ENCODE peak calls at places on chromosomes 5 and 9, in five cellular contexts. S, U, X, F and D are unnamed samples.

GRCh38 chr5:40106847-40107246 is 572.9 kb upstream of the PTGER4 start:
- DNase-seq in S (no peak), U (no peak), X (no peak), F (no peak), D (no peak)

GRCh38 chr9:114372971-114373591 is 14.7 kb downstream of the AKNA start:
- DNase-seq in S (no peak), U (peak), X (peak), F (peak), D (no peak)

GRCh38 chr5:37063739-37064138 is 185.4 kb downstream of the CPLANE1 start:
- DNase-seq in S (no peak), U (no peak), X (no peak), F (no peak), D (no peak)

GRCh38 chr5:115857621-115858349 is 16.1 kb downstream of the AP3S1 start:
- DNase-seq in S (peak), U (no peak), X (no peak), F (no peak), D (no peak)

GRCh38 chr9:33473643-33474352 is at the start of gene NOL6:
- DNase-seq in S (peak), U (peak), X (peak), F (peak), D (peak)

GRCh38 chr9:114304416-114305188 is 18.3 kb upstream of the ORM1 start:
- DNase-seq in S (no peak), U (peak), X (peak), F (no peak), D (no peak)

GRCh38 chr5:151463137-151464029 is 16.0 kb downstream of the SLC36A1 start:
- DNase-seq in S (no peak), U (no peak), X (no peak), F (no peak), D (peak)

GRCh38 chr5:122076023-122076422 is 2.0 kb downstream of the LOX start:
- DNase-seq in S (no peak), U (no peak), X (no peak), F (no peak), D (no peak)

GRCh38 chr5:74767579-74767913 is 497 bp downstream of the NSA2 start:
- DNase-seq in S (peak), U (no peak), X (no peak), F (peak), D (peak)

GRCh38 chr9:136808075-136808780 is 480 bp downstream of the RABL6 start:
- DNase-seq in S (no peak), U (peak), X (peak), F (peak), D (peak)

GRCh38 chr5:7396169-7397004 is 449 bp downstream of the ADCY2 start:
- DNase-seq in S (no peak), U (no peak), X (no peak), F (peak), D (no peak)

GRCh38 chr5:124677376-124677998 is 69.0 kb downstream of the ZNF608 start:
- DNase-seq in S (peak), U (no peak), X (no peak), F (peak), D (no peak)

GRCh38 chr5:91938441-91938840 is 555.3 kb upstream of the ARRDC3 start:
- DNase-seq in S (no peak), U (no peak), X (no peak), F (no peak), D (no peak)

GRCh38 chr9:126673689-126674364 is 60.1 kb downstream of the LMX1B start:
- DNase-seq in S (peak), U (no peak), X (no peak), F (no peak), D (no peak)

GRCh38 chr5:38896760-38897159 is 50.9 kb downstream of the OSMR start:
- DNase-seq in S (no peak), U (no peak), X (no peak), F (no peak), D (no peak)

GRCh38 chr5:128358826-128359225 is 179.2 kb downstream of the FBN2 start:
- DNase-seq in S (peak), U (no peak), X (no peak), F (no peak), D (no peak)

GRCh38 chr5:140855772-140856674 is at the start of gene PCDHA10:
- DNase-seq in S (no peak), U (no peak), X (no peak), F (peak), D (no peak)

GRCh38 chr5:147512640-147513334 is 2.9 kb upstream of the DPYSL3 start:
- DNase-seq in S (no peak), U (no peak), X (no peak), F (no peak), D (no peak)

GRCh38 chr9:89428901-89429890 is 68.7 kb downstream of the SEMA4D start:
- DNase-seq in S (no peak), U (no peak), X (no peak), F (no peak), D (peak)

GRCh38 chr9:83936523-83936922 is 15.3 kb upstream of the KIF27 start:
- DNase-seq in S (no peak), U (no peak), X (no peak), F (no peak), D (no peak)

GRCh38 chr9:110031511-110032173 is 176.3 kb downstream of the C9orf152 start:
- DNase-seq in S (peak), U (no peak), X (no peak), F (no peak), D (no peak)

GRCh38 chr9:127916665-127917581 is at the start of gene ST6GALNAC4:
- DNase-seq in S (peak), U (peak), X (peak), F (peak), D (peak)
- TF ChIP-seq POLR2A in S (peak), U (peak), X (no peak), F (peak), D (peak)

GRCh38 chr9:128833696-128834095 is 4.1 kb upstream of the SPOUT1 start:
- DNase-seq in S (no peak), U (no peak), X (no peak), F (no peak), D (no peak)

GRCh38 chr9:128825923-128826702 is 3.5 kb downstream of the SPOUT1 start:
- DNase-seq in S (no peak), U (no peak), X (no peak), F (no peak), D (no peak)

GRCh38 chr9:128828267-128828666 is 1.3 kb downstream of the SPOUT1 start:
- DNase-seq in S (no peak), U (no peak), X (no peak), F (no peak), D (no peak)

GRCh38 chr9:128828719-128829452 is 708 bp downstream of the SPOUT1 start:
- DNase-seq in S (no peak), U (no peak), X (no peak), F (no peak), D (no peak)

DNA sequence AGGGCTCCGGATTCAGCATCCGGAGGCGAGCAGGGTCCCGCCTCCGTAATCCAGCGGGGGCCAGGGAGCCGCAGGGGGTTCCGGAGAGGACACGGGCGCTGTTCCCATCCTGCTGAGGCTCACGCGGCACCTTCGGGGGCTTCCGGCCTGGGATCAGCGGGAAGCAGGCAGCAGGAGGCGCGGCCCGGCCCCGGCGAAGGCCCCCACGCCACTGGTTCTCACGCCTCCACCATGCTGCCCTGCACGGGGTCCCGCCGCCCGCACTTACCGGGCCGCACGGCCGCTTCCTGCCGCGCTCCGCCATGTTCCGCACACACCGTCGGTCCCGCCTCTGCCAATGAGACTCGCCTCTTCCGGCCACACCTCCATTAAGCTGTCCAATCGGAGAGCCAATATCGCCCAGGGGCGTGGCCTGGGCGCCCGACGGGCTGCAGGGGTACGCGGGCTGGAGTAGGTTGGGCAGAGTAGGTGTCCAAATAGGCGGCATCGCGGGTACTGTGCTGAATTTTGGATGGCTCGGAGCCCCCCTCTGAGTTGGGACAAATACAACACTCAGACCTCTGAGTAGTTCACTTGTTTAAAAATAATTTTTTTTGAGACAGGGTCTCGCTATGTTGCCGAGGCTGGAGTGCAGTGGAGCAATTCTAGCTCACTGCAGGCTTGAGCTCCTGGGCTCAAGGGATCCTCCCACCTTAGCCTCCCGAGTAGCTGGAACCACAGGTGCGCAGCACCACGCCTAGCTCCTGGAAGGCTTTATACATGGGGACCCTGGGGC is at the start of gene SPOUT1:
- DNase-seq in S (peak), U (peak), X (peak), F (peak), D (peak)
- TF ChIP-seq POLR2A in S (peak), U (peak), X (no peak), F (peak), D (peak)

DNA sequence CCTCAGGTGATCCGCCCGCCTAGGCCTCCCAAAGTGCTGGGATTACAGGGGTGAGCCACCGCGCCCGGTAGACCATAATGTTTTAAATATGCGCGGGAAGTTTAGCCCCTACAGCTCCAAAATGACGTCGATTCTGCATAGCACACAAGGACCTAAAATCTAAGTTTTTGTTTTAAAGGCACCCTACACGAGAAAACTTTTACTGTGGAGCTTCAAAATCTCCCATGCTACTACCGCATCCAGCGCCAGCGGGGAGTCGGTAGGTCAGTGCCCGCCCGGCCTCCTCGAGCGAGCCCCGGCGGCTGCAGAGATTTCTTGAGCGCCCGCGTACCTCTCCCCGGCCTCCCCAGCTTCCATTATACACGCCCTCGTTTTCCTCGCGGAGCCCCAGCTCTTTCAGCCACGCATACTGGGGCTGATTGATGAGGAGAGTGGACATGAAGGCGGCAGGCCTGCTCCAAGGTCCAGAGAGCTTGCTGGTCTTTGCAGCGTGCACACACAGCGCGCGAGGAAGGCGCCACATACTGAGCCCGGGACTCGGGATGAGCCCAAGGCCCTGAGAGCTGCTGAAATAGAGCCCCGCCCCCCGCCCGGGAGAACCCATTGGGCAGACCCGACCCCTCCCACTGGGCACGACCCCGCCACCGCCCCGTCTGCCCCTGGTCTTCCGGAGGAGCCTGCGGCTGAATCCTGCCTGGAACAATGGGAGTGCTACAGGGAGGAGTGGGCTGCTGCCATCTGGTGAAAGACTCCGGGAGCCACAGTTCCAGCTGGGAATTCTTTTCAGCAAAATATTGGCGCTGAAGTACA is at the start of gene ALDH7A1:
- DNase-seq in S (no peak), U (peak), X (peak), F (peak), D (peak)
- TF ChIP-seq POLR2A in S (peak), U (peak), X (no peak), F (peak), D (no peak)

GRCh38 chr9:34627716-34628655 is 880 bp downstream of the ARID3C start:
- DNase-seq in S (no peak), U (no peak), X (no peak), F (no peak), D (no peak)

GRCh38 chr9:34633166-34633565 is 4.3 kb upstream of the ARID3C start:
- DNase-seq in S (no peak), U (no peak), X (no peak), F (no peak), D (no peak)

GRCh38 chr9:34628656-34629491 is at the start of gene ARID3C:
- DNase-seq in S (no peak), U (no peak), X (peak), F (peak), D (peak)

GRCh38 chr9:34629492-34629809 is 585 bp upstream of the ARID3C start:
- DNase-seq in S (no peak), U (no peak), X (no peak), F (no peak), D (no peak)

DNA sequence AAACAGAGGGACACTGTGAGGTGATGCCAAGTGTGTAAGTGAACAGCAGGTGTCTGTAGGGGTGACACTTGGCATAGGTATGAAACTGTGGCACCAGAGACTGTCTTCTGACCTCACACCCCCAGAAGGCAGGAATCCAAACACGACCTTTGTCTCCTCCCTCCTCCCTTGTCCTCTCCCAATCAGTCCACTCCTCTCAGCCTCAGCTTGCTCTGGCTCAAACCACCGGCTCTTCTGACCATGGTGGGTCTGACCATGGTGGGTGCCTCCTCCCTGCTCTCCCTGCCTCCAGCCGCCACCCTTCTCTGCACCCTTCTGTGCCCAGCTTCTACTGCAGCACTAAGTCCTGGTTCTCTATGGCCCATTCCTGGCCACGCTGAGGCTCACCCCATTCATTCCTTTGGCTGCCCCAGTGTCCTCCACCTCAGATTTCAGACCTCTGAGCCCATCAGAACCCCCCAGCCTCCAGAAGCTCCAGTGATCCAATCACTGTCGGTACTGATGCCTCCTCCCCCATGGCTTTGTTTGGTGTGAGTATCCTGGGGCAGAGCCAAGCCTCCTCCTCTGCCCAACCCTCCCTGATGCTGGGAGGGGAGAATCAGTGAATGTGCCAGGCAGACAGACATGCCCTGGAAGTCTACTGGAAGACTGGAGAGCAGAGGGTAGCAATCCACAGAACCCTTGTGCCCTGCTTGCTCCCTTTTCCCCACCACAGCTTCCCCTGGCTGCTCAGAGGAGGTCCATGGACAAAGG is 1.7 kb upstream of the ARID3C start:
- DNase-seq in S (no peak), U (no peak), X (no peak), F (no peak), D (no peak)
- TF ChIP-seq POLR2A in S (no peak), U (no peak), X (no peak), F (no peak), D (no peak)

DNA sequence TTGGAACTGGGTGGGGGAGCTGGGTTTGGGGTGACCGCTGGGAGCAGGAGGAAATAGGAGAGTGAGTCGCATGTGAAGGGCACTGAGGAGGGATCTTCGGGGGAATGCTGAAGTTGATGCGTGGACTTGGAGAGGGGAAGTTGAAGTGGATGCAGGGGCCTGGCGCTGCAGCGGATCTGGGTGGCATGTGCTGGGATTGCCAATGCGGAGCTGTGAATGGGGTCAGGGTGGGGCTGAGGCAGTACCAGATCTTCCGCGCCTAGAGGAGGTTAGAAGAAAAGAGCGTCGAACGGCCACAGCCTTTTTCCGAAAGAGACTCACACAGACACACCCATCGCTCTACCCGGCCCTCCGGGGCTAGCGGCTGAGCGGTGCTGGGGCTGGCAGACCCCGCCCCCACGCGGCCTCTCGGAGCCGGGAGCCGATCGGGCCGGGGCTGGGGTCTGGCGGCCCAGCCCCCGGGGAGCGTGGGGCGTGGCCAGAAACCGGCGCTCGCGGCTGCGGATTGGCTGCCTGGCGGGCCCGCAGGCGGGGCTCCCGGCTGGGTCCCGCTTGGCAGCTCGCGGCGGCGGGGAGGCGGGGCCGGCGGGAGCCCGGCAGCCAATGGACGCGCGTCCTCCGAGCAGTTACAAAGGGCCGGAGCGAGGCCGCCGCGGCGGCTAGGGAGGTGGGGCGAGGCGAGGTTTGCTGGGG is at the start of gene TGFBR1:
- DNase-seq in S (peak), U (peak), X (peak), F (peak), D (peak)
- TF ChIP-seq POLR2A in S (peak), U (peak), X (no peak), F (peak), D (peak)

GRCh38 chr9:23434654-23435053 is 391.4 kb downstream of the ELAVL2 start:
- DNase-seq in S (no peak), U (no peak), X (no peak), F (no peak), D (no peak)
- TF ChIP-seq POLR2A in S (no peak), U (no peak), X (no peak), F (no peak), D (no peak)

DNA sequence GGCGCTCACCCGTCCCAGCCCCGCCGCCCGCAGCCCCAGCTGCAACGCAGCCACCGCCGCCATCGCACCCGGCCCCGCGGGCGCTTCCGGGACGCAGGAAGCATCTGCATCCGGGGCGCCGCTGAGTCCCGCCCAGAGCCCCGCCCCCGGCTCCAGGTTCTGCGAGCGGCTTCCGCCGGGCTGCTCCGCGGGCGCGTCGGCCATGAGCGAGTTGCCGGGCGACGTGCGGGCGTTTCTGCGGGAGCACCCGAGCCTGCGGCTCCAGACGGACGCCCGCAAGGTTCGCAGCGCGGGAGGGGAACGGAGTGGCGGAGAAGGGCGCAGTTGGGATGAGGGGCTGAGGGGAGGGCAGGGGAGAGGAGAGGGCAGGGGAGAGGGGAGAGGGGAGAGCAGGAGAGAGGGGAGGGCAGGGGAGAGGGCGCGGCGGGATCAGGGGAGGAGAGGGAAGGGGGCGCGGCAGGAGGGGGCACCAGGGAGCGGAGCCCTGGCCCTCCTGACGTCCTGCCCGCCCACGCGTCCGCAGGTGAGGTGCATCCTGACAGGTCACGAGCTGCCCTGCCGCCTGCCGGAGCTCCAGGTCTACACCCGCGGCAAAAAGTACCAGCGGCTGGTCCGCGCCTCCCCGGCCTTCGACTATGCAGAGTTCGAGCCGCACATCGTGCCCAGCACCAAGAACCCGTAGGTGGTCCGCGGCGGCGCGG is at the start of the genes SURF1 and SURF2:
- DNase-seq in S (peak), U (peak), X (peak), F (peak), D (peak)
- TF ChIP-seq POLR2A in S (peak), U (peak), X (no peak), F (peak), D (no peak)

GRCh38 chr5:159262859-159263568 is at the start of gene UBLCP1:
- DNase-seq in S (peak), U (peak), X (peak), F (peak), D (peak)
- TF ChIP-seq POLR2A in S (peak), U (peak), X (no peak), F (peak), D (peak)

DNA sequence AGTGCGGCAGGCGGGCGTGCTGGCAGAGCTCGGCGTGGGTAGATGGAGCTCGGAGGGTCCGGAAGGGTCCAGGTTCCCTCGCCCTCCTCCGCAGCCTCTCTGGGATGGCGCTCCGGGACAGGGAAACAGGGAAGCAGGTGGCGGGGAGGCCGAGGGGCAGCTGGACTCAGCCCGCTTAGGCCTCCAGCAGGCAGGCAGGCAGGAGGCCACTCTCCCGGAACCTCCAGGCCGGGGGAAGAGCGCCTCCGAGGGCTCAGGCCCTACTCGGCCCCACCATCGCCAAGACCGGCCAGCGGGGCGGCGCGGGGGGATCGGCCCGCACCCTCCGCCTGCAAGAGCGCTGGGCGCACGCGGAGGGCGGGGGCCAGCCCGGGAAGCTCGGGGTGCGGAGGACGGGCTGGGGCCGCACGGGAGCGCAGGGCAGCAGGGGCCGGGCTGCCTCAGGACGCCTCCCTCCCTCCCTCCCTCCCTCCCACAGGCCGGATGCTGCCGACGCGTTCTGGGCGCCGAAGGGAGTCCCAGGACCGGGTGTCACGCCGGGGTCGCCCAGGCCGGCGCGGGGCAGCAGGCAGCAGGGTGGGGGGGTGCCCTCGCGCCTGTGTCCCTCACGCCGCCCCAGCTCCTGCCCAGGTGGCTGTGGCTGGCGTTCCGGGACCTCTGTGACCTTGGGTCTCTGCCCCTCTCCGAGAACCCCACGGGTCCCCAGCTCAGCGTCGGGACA is 977 bp downstream of the MGAT4B start:
- DNase-seq in S (no peak), U (peak), X (no peak), F (peak), D (peak)
- TF ChIP-seq POLR2A in S (no peak), U (peak), X (no peak), F (peak), D (peak)